ENCODE peak calls at places on chromosomes 7 and 10, in nine cellular contexts. One of them, this sample, is unnamed.

GRCh38 chr10:12656518-12657142 is 307.3 kb downstream of the CAMK1D start:
- DNase-seq in WERI-Rb-1: no peak
- DNase-seq in cardiac muscle cell: peak
- DNase-seq in CD8-positive, alpha-beta memory T cell: peak
- DNase-seq in NT2/D1: peak
- DNase-seq in heart right ventricle: no peak
- DNase-seq in naive thymus-derived CD4-positive, alpha-beta T cell: peak
- DNase-seq in left ventricle myocardium inferior: no peak
- DNase-seq in CD8-positive, alpha-beta T cell: no peak
- DNase-seq in this sample: peak

GRCh38 chr7:51067757-51068156 is 248.9 kb downstream of the COBL start:
- DNase-seq in naive thymus-derived CD4-positive, alpha-beta T cell: no peak
- DNase-seq in cardiac muscle cell: peak
- DNase-seq in NT2/D1: peak
- DNase-seq in WERI-Rb-1: peak
- DNase-seq in CD8-positive, alpha-beta T cell: peak
- DNase-seq in left ventricle myocardium inferior: peak
- DNase-seq in CD8-positive, alpha-beta memory T cell: peak
- DNase-seq in heart right ventricle: peak
- DNase-seq in this sample: peak

GRCh38 chr10:21989453-21990154 is 13.9 kb downstream of the DNAJC1 start:
- DNase-seq in WERI-Rb-1: peak
- DNase-seq in heart right ventricle: peak
- DNase-seq in left ventricle myocardium inferior: peak
- DNase-seq in CD8-positive, alpha-beta T cell: peak
- DNase-seq in naive thymus-derived CD4-positive, alpha-beta T cell: peak
- DNase-seq in cardiac muscle cell: peak
- DNase-seq in CD8-positive, alpha-beta memory T cell: peak
- DNase-seq in NT2/D1: peak
- DNase-seq in this sample: peak

GRCh38 chr7:131537581-131537980 is 18.8 kb downstream of the PODXL start:
- DNase-seq in CD8-positive, alpha-beta T cell: no peak
- DNase-seq in left ventricle myocardium inferior: no peak
- DNase-seq in CD8-positive, alpha-beta memory T cell: no peak
- DNase-seq in WERI-Rb-1: no peak
- DNase-seq in cardiac muscle cell: no peak
- DNase-seq in naive thymus-derived CD4-positive, alpha-beta T cell: no peak
- DNase-seq in heart right ventricle: no peak
- DNase-seq in NT2/D1: no peak
- DNase-seq in this sample: no peak

GRCh38 chr10:35265435-35265834 is 70.9 kb upstream of the CCNY start:
- DNase-seq in naive thymus-derived CD4-positive, alpha-beta T cell: no peak
- DNase-seq in heart right ventricle: no peak
- DNase-seq in CD8-positive, alpha-beta memory T cell: no peak
- DNase-seq in NT2/D1: no peak
- DNase-seq in cardiac muscle cell: no peak
- DNase-seq in CD8-positive, alpha-beta T cell: no peak
- DNase-seq in WERI-Rb-1: no peak
- DNase-seq in left ventricle myocardium inferior: no peak
- DNase-seq in this sample: no peak

GRCh38 chr7:30091431-30092386 is 43.1 kb upstream of the MTURN start:
- DNase-seq in NT2/D1: no peak
- DNase-seq in cardiac muscle cell: no peak
- DNase-seq in left ventricle myocardium inferior: no peak
- DNase-seq in CD8-positive, alpha-beta memory T cell: no peak
- DNase-seq in WERI-Rb-1: no peak
- DNase-seq in naive thymus-derived CD4-positive, alpha-beta T cell: no peak
- DNase-seq in CD8-positive, alpha-beta T cell: no peak
- DNase-seq in heart right ventricle: no peak
- DNase-seq in this sample: no peak

GRCh38 chr10:69838853-69839252 is 37.1 kb downstream of the COL13A1 start:
- DNase-seq in left ventricle myocardium inferior: no peak
- DNase-seq in heart right ventricle: no peak
- DNase-seq in CD8-positive, alpha-beta T cell: no peak
- DNase-seq in NT2/D1: no peak
- DNase-seq in cardiac muscle cell: no peak
- DNase-seq in naive thymus-derived CD4-positive, alpha-beta T cell: no peak
- DNase-seq in CD8-positive, alpha-beta memory T cell: no peak
- DNase-seq in WERI-Rb-1: no peak
- DNase-seq in this sample: no peak

GRCh38 chr7:28037220-28038010 is 143.2 kb downstream of the JAZF1 start:
- DNase-seq in naive thymus-derived CD4-positive, alpha-beta T cell: no peak
- DNase-seq in CD8-positive, alpha-beta T cell: no peak
- DNase-seq in CD8-positive, alpha-beta memory T cell: no peak
- DNase-seq in WERI-Rb-1: no peak
- DNase-seq in NT2/D1: no peak
- DNase-seq in cardiac muscle cell: no peak
- DNase-seq in heart right ventricle: no peak
- DNase-seq in left ventricle myocardium inferior: no peak
- DNase-seq in this sample: no peak

GRCh38 chr7:139875821-139876241 is 46.8 kb downstream of the TBXAS1 start:
- DNase-seq in CD8-positive, alpha-beta memory T cell: no peak
- DNase-seq in WERI-Rb-1: no peak
- DNase-seq in naive thymus-derived CD4-positive, alpha-beta T cell: no peak
- DNase-seq in left ventricle myocardium inferior: no peak
- DNase-seq in cardiac muscle cell: no peak
- DNase-seq in heart right ventricle: no peak
- DNase-seq in NT2/D1: no peak
- DNase-seq in CD8-positive, alpha-beta T cell: no peak
- DNase-seq in this sample: no peak

GRCh38 chr7:129613016-129613337 is 1.5 kb downstream of the NRF1 start:
- DNase-seq in WERI-Rb-1: no peak
- DNase-seq in left ventricle myocardium inferior: no peak
- DNase-seq in heart right ventricle: no peak
- DNase-seq in naive thymus-derived CD4-positive, alpha-beta T cell: no peak
- DNase-seq in cardiac muscle cell: no peak
- DNase-seq in NT2/D1: no peak
- DNase-seq in CD8-positive, alpha-beta T cell: no peak
- DNase-seq in CD8-positive, alpha-beta memory T cell: no peak
- DNase-seq in this sample: no peak
- H3K4me3 ChIP-seq in WERI-Rb-1: peak
- H3K4me3 ChIP-seq in left ventricle myocardium inferior: peak
- H3K4me3 ChIP-seq in heart right ventricle: peak
- H3K4me3 ChIP-seq in naive thymus-derived CD4-positive, alpha-beta T cell: peak
- H3K4me3 ChIP-seq in cardiac muscle cell: peak
- H3K4me3 ChIP-seq in NT2/D1: peak
- H3K4me3 ChIP-seq in CD8-positive, alpha-beta T cell: peak
- H3K4me3 ChIP-seq in CD8-positive, alpha-beta memory T cell: peak
- H3K4me3 ChIP-seq in this sample: peak

GRCh38 chr7:41206267-41206666 is 496.6 kb downstream of the INHBA start:
- DNase-seq in CD8-positive, alpha-beta memory T cell: no peak
- DNase-seq in naive thymus-derived CD4-positive, alpha-beta T cell: no peak
- DNase-seq in left ventricle myocardium inferior: no peak
- DNase-seq in NT2/D1: no peak
- DNase-seq in heart right ventricle: no peak
- DNase-seq in cardiac muscle cell: no peak
- DNase-seq in CD8-positive, alpha-beta T cell: no peak
- DNase-seq in WERI-Rb-1: no peak
- DNase-seq in this sample: no peak
- H3K4me3 ChIP-seq in CD8-positive, alpha-beta memory T cell: no peak
- H3K4me3 ChIP-seq in naive thymus-derived CD4-positive, alpha-beta T cell: no peak
- H3K4me3 ChIP-seq in left ventricle myocardium inferior: no peak
- H3K4me3 ChIP-seq in NT2/D1: no peak
- H3K4me3 ChIP-seq in heart right ventricle: no peak
- H3K4me3 ChIP-seq in cardiac muscle cell: no peak
- H3K4me3 ChIP-seq in CD8-positive, alpha-beta T cell: no peak
- H3K4me3 ChIP-seq in WERI-Rb-1: no peak
- H3K4me3 ChIP-seq in this sample: no peak

GRCh38 chr7:156032973-156033372 is 220.7 kb upstream of the SHH start:
- DNase-seq in NT2/D1: no peak
- DNase-seq in WERI-Rb-1: no peak
- DNase-seq in cardiac muscle cell: no peak
- DNase-seq in heart right ventricle: no peak
- DNase-seq in CD8-positive, alpha-beta T cell: no peak
- DNase-seq in left ventricle myocardium inferior: no peak
- DNase-seq in naive thymus-derived CD4-positive, alpha-beta T cell: no peak
- DNase-seq in CD8-positive, alpha-beta memory T cell: no peak
- DNase-seq in this sample: no peak

GRCh38 chr7:156038345-156038744 is 226.1 kb upstream of the SHH start:
- DNase-seq in left ventricle myocardium inferior: no peak
- DNase-seq in heart right ventricle: no peak
- DNase-seq in NT2/D1: no peak
- DNase-seq in CD8-positive, alpha-beta memory T cell: no peak
- DNase-seq in CD8-positive, alpha-beta T cell: no peak
- DNase-seq in naive thymus-derived CD4-positive, alpha-beta T cell: no peak
- DNase-seq in WERI-Rb-1: no peak
- DNase-seq in cardiac muscle cell: no peak
- DNase-seq in this sample: no peak

GRCh38 chr7:156031679-156032478 is 219.6 kb upstream of the SHH start:
- DNase-seq in NT2/D1: no peak
- DNase-seq in CD8-positive, alpha-beta memory T cell: no peak
- DNase-seq in heart right ventricle: no peak
- DNase-seq in left ventricle myocardium inferior: no peak
- DNase-seq in naive thymus-derived CD4-positive, alpha-beta T cell: no peak
- DNase-seq in cardiac muscle cell: no peak
- DNase-seq in CD8-positive, alpha-beta T cell: no peak
- DNase-seq in WERI-Rb-1: no peak
- DNase-seq in this sample: no peak

GRCh38 chr7:156036153-156036552 is 223.9 kb upstream of the SHH start:
- DNase-seq in cardiac muscle cell: no peak
- DNase-seq in CD8-positive, alpha-beta memory T cell: no peak
- DNase-seq in NT2/D1: no peak
- DNase-seq in CD8-positive, alpha-beta T cell: no peak
- DNase-seq in WERI-Rb-1: no peak
- DNase-seq in naive thymus-derived CD4-positive, alpha-beta T cell: no peak
- DNase-seq in left ventricle myocardium inferior: no peak
- DNase-seq in heart right ventricle: no peak
- DNase-seq in this sample: no peak

DNA sequence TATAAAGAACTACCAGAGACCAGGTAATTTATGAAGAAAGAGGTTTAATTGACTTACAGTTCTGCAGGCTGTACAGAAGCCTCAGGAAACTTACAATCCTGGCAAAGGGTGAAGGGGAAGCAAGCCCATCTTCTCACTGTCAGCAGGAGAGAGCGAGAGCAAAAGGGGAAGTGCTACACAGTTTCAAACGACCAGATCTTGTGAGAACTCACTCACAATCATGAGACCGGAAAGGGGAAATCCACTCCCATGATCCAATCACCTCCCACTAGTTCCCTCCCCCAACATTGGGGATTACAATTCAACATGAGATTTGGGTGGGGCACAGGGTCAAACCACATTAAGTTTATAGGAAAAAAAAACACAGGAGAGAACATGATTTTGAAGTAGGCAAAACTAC is 222.1 kb upstream of the SHH start:
- DNase-seq in heart right ventricle: no peak
- DNase-seq in WERI-Rb-1: no peak
- DNase-seq in naive thymus-derived CD4-positive, alpha-beta T cell: no peak
- DNase-seq in NT2/D1: no peak
- DNase-seq in CD8-positive, alpha-beta memory T cell: no peak
- DNase-seq in cardiac muscle cell: no peak
- DNase-seq in left ventricle myocardium inferior: no peak
- DNase-seq in CD8-positive, alpha-beta T cell: no peak
- DNase-seq in this sample: no peak
- H3K4me3 ChIP-seq in heart right ventricle: no peak
- H3K4me3 ChIP-seq in WERI-Rb-1: no peak
- H3K4me3 ChIP-seq in naive thymus-derived CD4-positive, alpha-beta T cell: no peak
- H3K4me3 ChIP-seq in NT2/D1: no peak
- H3K4me3 ChIP-seq in CD8-positive, alpha-beta memory T cell: no peak
- H3K4me3 ChIP-seq in cardiac muscle cell: no peak
- H3K4me3 ChIP-seq in left ventricle myocardium inferior: no peak
- H3K4me3 ChIP-seq in CD8-positive, alpha-beta T cell: no peak
- H3K4me3 ChIP-seq in this sample: no peak

DNA sequence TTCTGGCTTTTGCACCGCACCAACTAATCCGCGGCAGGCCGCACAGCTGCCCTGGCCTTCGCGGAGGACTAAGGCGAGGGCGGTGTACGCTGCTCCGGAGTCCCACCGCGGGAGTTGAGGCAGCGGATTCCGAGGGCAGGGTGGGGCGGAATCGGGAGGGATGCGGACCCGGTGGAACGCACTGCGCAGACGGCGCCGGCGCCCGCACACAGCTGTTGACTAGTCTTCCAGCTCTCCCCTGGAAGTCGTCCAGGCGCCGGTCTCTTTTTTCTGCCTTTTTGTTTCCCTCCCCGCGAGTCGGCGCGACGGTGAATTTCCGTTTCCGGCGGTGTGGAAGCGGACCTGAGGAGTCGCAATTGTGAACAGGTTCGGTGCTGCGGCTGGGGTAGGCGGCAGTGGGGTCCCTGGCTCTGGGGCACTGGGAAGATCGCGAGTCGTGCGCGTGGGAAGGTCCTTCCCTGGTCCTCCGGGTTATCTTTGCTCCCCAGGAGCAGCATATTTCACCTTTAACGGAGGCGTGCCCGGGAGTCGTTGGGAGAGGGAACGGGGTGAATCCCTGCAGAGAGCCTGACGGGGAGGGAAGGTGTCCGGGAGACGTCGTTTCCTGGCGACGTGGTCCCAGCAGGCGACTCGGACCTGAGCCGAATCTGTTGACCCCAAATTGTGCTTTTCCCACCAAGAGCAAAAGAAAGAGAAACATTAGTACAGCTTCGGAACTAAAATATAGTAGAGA is at the start of gene ASAH2B:
- DNase-seq in CD8-positive, alpha-beta memory T cell: peak
- DNase-seq in heart right ventricle: peak
- DNase-seq in WERI-Rb-1: peak
- DNase-seq in CD8-positive, alpha-beta T cell: peak
- DNase-seq in NT2/D1: peak
- DNase-seq in naive thymus-derived CD4-positive, alpha-beta T cell: peak
- DNase-seq in cardiac muscle cell: peak
- DNase-seq in left ventricle myocardium inferior: peak
- DNase-seq in this sample: no peak
- H3K4me3 ChIP-seq in CD8-positive, alpha-beta memory T cell: peak
- H3K4me3 ChIP-seq in heart right ventricle: peak
- H3K4me3 ChIP-seq in WERI-Rb-1: peak
- H3K4me3 ChIP-seq in CD8-positive, alpha-beta T cell: peak
- H3K4me3 ChIP-seq in NT2/D1: peak
- H3K4me3 ChIP-seq in naive thymus-derived CD4-positive, alpha-beta T cell: peak
- H3K4me3 ChIP-seq in cardiac muscle cell: peak
- H3K4me3 ChIP-seq in left ventricle myocardium inferior: peak
- H3K4me3 ChIP-seq in this sample: no peak

GRCh38 chr10:121608669-121609190 is 10.5 kb upstream of the FGFR2 start:
- DNase-seq in naive thymus-derived CD4-positive, alpha-beta T cell: no peak
- DNase-seq in CD8-positive, alpha-beta T cell: no peak
- DNase-seq in heart right ventricle: no peak
- DNase-seq in left ventricle myocardium inferior: peak
- DNase-seq in cardiac muscle cell: peak
- DNase-seq in WERI-Rb-1: peak
- DNase-seq in CD8-positive, alpha-beta memory T cell: no peak
- DNase-seq in NT2/D1: no peak
- DNase-seq in this sample: peak
- H3K4me3 ChIP-seq in naive thymus-derived CD4-positive, alpha-beta T cell: no peak
- H3K4me3 ChIP-seq in CD8-positive, alpha-beta T cell: no peak
- H3K4me3 ChIP-seq in heart right ventricle: peak
- H3K4me3 ChIP-seq in left ventricle myocardium inferior: peak
- H3K4me3 ChIP-seq in cardiac muscle cell: peak
- H3K4me3 ChIP-seq in WERI-Rb-1: peak
- H3K4me3 ChIP-seq in CD8-positive, alpha-beta memory T cell: no peak
- H3K4me3 ChIP-seq in NT2/D1: no peak
- H3K4me3 ChIP-seq in this sample: no peak